ENCODE peak calls at places on chromosome X, in eight cellular contexts. H is stomach, F is GM12878, Z is AG04450, R is AG04449, U is transverse colon, M is neural crest cell, S is AG10803. X is an unnamed sample.

GRCh38 chrX:64975491-64975890 is 759 bp downstream of the ZC4H2 start:
- DNase-seq in S (no peak), R (no peak), Z (no peak), H (peak; percentile 28), M (peak; percentile 29), F (no peak), U (peak; percentile 26), X (peak; percentile 13)

GRCh38 chrX:50798782-50799181 is 15.2 kb downstream of the SHROOM4 start:
- DNase-seq in U (no peak), R (no peak), Z (no peak), F (no peak), H (no peak), M (no peak), S (no peak), X (no peak)

GRCh38 chrX:50609796-50610195 is 139.2 kb upstream of the DGKK start:
- DNase-seq in Z (peak; percentile 1), M (no peak), H (no peak), S (peak; percentile 18), R (no peak), U (no peak), F (no peak), X (no peak)

GRCh38 chrX:132837126-132837525 is 121.3 kb downstream of the HS6ST2 start:
- DNase-seq in M (no peak), S (peak; percentile 54), Z (no peak), R (no peak), U (no peak), F (no peak), H (no peak), X (no peak)

GRCh38 chrX:113353134-113353533 is 512.5 kb upstream of the AMOT start:
- DNase-seq in U (no peak), R (no peak), Z (no peak), M (no peak), S (no peak), F (no peak), H (no peak), X (no peak)

GRCh38 chrX:106286053-106286650 is 118.0 kb downstream of the PWWP3B start:
- DNase-seq in U (no peak), S (peak; percentile 6), R (no peak), H (no peak), F (no peak), M (no peak), Z (no peak), X (no peak)

GRCh38 chrX:22665818-22666217 is 333.9 kb upstream of the DDX53 start:
- DNase-seq in U (no peak), F (no peak), Z (no peak), M (no peak), R (no peak), H (no peak), S (no peak), X (no peak)

GRCh38 chrX:46573331-46573895 is at the start of gene CHST7:
- DNase-seq in F (no peak), U (peak; percentile 69), R (no peak), Z (no peak), S (peak; percentile 54), M (peak; percentile 42), H (peak; percentile 52), X (peak; percentile 49)

GRCh38 chrX:39705299-39705698 is 392.5 kb downstream of the BCOR start:
- DNase-seq in H (peak; percentile 67), U (peak; percentile 58), R (peak; percentile 50), S (peak; percentile 87), M (no peak), F (no peak), Z (peak; percentile 67), X (no peak)

GRCh38 chrX:16002185-16002584 is 121.2 kb upstream of the GRPR start:
- DNase-seq in R (no peak), S (no peak), F (no peak), U (no peak), M (no peak), H (no peak), Z (no peak), X (no peak)

GRCh38 chrX:13797512-13797911 is 19.4 kb downstream of the GPM6B start:
- DNase-seq in M (no peak), U (no peak), R (no peak), Z (no peak), F (no peak), H (no peak), S (no peak), X (no peak)

GRCh38 chrX:136529795-136530194 is 2.2 kb upstream of the VGLL1 start:
- DNase-seq in H (no peak), U (no peak), F (no peak), Z (no peak), R (no peak), S (no peak), M (no peak), X (no peak)

GRCh38 chrX:121571333-121571732 is 523.9 kb downstream of the GLUD2 start:
- DNase-seq in S (no peak), M (no peak), H (no peak), F (no peak), Z (no peak), R (no peak), U (no peak), X (no peak)

GRCh38 chrX:2608638-2609430 is 82.3 kb upstream of the CD99 start:
- DNase-seq in S (peak; percentile 83), H (peak; percentile 89), U (peak; percentile 93), M (peak; percentile 69), F (no peak), R (no peak), Z (peak; percentile 54), X (peak; percentile 68)

GRCh38 chrX:2614911-2615310 is 76.2 kb upstream of the CD99 start:
- DNase-seq in Z (peak; percentile 48), S (peak; percentile 88), M (no peak), F (no peak), R (peak; percentile 59), H (no peak), U (no peak), X (no peak)

GRCh38 chrX:2607113-2607512 is 84.0 kb upstream of the CD99 start:
- DNase-seq in S (no peak), Z (no peak), M (no peak), R (no peak), F (no peak), U (no peak), H (no peak), X (no peak)

GRCh38 chrX:2610246-2611170 is 80.6 kb upstream of the CD99 start:
- DNase-seq in S (peak; percentile 21), M (no peak), R (no peak), H (no peak), U (no peak), F (no peak), Z (no peak), X (no peak)

DNA sequence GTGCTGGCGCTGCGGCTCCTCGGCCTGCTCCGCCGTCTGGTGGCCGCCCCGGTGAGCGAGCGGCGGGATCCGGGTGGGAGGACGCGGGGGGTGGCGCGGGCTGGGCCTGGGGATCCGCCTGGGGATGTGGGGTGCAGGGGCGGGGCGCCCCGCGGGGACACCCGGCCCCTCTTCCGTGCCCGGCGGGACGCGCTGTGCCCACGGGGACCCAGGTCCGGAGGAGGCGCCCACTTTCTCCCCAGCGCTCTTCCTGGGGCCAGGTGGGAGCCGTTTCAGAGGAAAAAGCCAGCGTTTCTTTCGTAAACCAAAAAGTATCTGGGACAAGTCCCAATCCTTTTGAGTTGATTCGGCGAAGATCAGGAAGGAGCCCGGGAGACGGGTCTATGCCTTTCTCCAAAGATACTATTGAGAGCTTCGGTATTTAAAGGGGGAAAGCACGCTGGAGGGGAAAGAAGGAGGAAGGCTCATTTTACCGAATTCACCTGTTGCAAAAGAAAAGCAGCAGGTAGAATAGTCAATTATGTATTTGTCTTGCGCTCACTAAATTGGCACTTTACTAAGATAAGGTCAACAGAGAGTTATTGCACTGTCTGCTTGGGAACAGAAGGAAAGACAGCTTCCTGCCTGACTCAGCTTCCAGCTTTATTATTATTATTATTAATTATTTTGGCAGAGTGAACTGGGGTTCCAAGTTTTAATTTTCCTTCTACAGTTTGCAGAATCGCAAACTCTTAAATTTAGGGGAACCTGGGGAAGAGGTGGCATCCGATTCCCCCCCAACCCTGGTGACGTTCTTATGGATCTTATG is 81.5 kb upstream of the CD99 start:
- DNase-seq in M (peak; percentile 4), F (no peak), U (no peak), Z (no peak), H (no peak), R (no peak), S (no peak), X (no peak)
- TF ChIP-seq CTCF in M (peak; percentile 43), F (peak; percentile 22), U (no peak), Z (no peak), H (no peak), R (peak; percentile 29), S (no peak), X (no peak)

GRCh38 chrX:152823657-152824056 is 6.9 kb downstream of the CETN2 start:
- DNase-seq in F (no peak), S (no peak), R (no peak), H (no peak), U (no peak), Z (no peak), M (no peak), X (no peak)
- TF ChIP-seq CTCF in F (no peak), S (no peak), R (no peak), H (no peak), U (no peak), Z (no peak), M (no peak), X (no peak)

DNA sequence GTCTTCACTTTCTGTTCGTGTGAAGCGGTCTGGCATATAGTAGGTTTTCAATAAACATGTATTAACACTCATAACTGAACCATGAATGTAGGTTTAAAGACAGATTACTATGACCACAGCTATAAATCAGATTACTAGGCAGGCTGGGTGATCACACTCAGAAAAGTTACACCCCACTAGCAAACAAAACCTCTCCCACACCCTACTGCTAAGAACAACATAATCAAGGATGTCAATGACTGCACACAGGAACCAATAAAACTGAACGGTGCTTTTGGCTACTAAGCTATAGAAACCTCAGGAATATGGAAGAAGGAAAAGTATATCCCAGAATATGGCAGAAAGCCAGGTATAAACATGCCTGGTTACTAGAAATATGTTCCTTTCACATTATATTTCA is 676.9 kb downstream of the SMARCA1 start:
- DNase-seq in S (no peak), Z (no peak), U (no peak), M (no peak), H (no peak), R (no peak), F (no peak), X (no peak)
- TF ChIP-seq CTCF in S (no peak), Z (no peak), U (no peak), M (no peak), H (no peak), R (no peak), F (no peak), X (no peak)

GRCh38 chrX:123199338-123199737 is 15.3 kb downstream of the GRIA3 start:
- DNase-seq in H (no peak), M (no peak), Z (no peak), F (no peak), S (no peak), R (no peak), U (no peak), X (no peak)

GRCh38 chrX:123206222-123206621 is 22.1 kb downstream of the GRIA3 start:
- DNase-seq in M (no peak), Z (no peak), F (no peak), H (no peak), R (no peak), U (no peak), S (no peak), X (no peak)

GRCh38 chrX:123201720-123202119 is 17.6 kb downstream of the GRIA3 start:
- DNase-seq in Z (no peak), F (no peak), R (no peak), H (no peak), S (no peak), U (no peak), M (no peak), X (no peak)

GRCh38 chrX:123202523-123202922 is 18.4 kb downstream of the GRIA3 start:
- DNase-seq in M (no peak), H (no peak), F (no peak), Z (no peak), S (no peak), U (no peak), R (no peak), X (no peak)

GRCh38 chrX:123203772-123204171 is 19.7 kb downstream of the GRIA3 start:
- DNase-seq in R (no peak), S (no peak), Z (no peak), U (no peak), H (no peak), M (no peak), F (no peak), X (no peak)
- TF ChIP-seq CTCF in R (no peak), S (no peak), Z (no peak), U (no peak), H (no peak), M (peak; percentile 22), F (no peak), X (no peak)

X was measured in natural killer cell.